ENCODE peak calls at places on chromosomes 13 and 19, in ten cellular contexts. P, K, A, Y, E, J, Q, D, C and F are unnamed samples.

GRCh38 chr19:51380379-51380778 is 7.4 kb downstream of the LIM2 start:
- DNase-seq in P (no peak), K (no peak), A (no peak), Y (no peak), E (no peak), J (no peak), Q (no peak), D (no peak), C (no peak), F (no peak)

GRCh38 chr19:47511681-47512080 is 3.2 kb downstream of the NAPA start:
- DNase-seq in P (no peak), K (no peak), A (no peak), Y (peak; percentile 39), E (peak; percentile 35), J (no peak), Q (no peak), D (no peak), C (no peak), F (no peak)

GRCh38 chr13:34156841-34157365 is 339.0 kb downstream of the RFC3 start:
- DNase-seq in P (no peak), K (peak; percentile 91), A (no peak), Y (peak; percentile 75), E (peak; percentile 88), J (no peak), Q (peak; percentile 69), D (peak; percentile 89), C (no peak), F (peak; percentile 2)

GRCh38 chr19:16957151-16957662 is 68.4 kb downstream of the F2RL3 start:
- DNase-seq in P (no peak), K (no peak), A (no peak), Y (peak; percentile 17), E (no peak), J (peak; percentile 72), Q (no peak), D (no peak), C (no peak), F (no peak)

GRCh38 chr19:7326105-7326877 is 22.4 kb upstream of the ARHGEF18 start:
- DNase-seq in P (no peak), K (no peak), A (no peak), Y (peak; percentile 93), E (no peak), J (no peak), Q (no peak), D (peak; percentile 32), C (no peak), F (no peak)

GRCh38 chr13:41550239-41550638 is 92.9 kb downstream of the RGCC start:
- DNase-seq in P (no peak), K (no peak), A (no peak), Y (no peak), E (no peak), J (no peak), Q (no peak), D (no peak), C (no peak), F (no peak)

GRCh38 chr19:53424968-53425597 is 6.7 kb upstream of the ZNF761 start:
- DNase-seq in P (peak; percentile 93), K (peak; percentile 85), A (peak; percentile 47), Y (peak; percentile 91), E (peak; percentile 78), J (peak; percentile 86), Q (peak; percentile 16), D (peak; percentile 82), C (no peak), F (peak; percentile 53)

GRCh38 chr13:40626566-40626965 is 39.9 kb downstream of the FOXO1 start:
- DNase-seq in P (peak; percentile 68), K (no peak), A (no peak), Y (no peak), E (no peak), J (no peak), Q (no peak), D (no peak), C (no peak), F (no peak)

GRCh38 chr13:113220877-113221276 is 11.5 kb downstream of the CUL4A start:
- DNase-seq in P (no peak), K (no peak), A (no peak), Y (peak; percentile 64), E (no peak), J (no peak), Q (no peak), D (no peak), C (no peak), F (no peak)

GRCh38 chr13:104204177-104204576 is 1138.0 kb upstream of the SLC10A2 start:
- DNase-seq in P (no peak), K (no peak), A (no peak), Y (no peak), E (no peak), J (no peak), Q (no peak), D (no peak), C (no peak), F (no peak)

GRCh38 chr13:24341439-24341838 is 32.1 kb downstream of the C1QTNF9 start:
- DNase-seq in P (peak; percentile 50), K (no peak), A (no peak), Y (no peak), E (no peak), J (no peak), Q (no peak), D (no peak), C (no peak), F (no peak)

DNA sequence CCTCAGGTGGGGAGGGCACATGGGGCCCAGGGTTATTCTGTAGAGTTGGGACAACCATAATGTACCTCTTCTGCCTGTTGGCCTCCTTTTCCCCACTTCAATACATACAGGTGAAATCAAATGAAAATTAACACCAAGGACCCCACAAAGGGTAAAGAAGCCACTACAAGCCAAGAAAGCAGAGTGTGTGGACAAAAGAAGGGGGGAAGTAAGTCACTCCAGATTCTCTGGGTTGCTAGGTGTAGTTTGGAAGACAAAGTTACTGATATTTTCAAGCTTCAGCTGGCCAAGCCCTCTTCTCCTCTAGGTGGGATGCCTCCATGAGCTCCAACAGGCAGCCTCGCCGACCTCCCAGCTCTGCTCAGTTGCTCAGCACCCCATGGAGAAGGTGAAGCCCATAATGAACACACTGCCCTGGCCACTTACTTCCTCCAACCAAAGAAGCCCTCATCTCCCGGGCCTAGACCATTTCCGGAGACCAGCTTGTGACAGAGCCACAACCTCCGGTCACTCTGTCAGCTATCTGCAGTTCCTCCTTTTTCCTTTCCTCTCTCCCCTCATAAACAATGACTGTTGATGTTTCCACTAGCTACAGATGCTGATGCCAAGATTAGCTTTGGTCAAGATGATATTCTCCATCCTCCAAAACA is 66.8 kb upstream of the MED4 start:
- DNase-seq in P (no peak), K (peak; percentile 57), A (no peak), Y (no peak), E (no peak), J (peak; percentile 80), Q (peak; percentile 30), D (peak; percentile 80), C (no peak), F (peak; percentile 28)
- H3K27ac ChIP-seq in P (peak overlapping the region; percentile 58), K (no peak overlapping the region), A (no peak overlapping the region), Y (no peak overlapping the region), E (no peak overlapping the region), J (peak overlapping the region; percentile 92), Q (peak overlapping the region; percentile 56), D (peak overlapping the region; percentile 53), C (peak overlapping the region; percentile 91), F (peak overlapping the region; percentile 75)

GRCh38 chr19:19167612-19168011 is 2.5 kb downstream of the MEF2B start:
- DNase-seq in P (no peak), K (no peak), A (no peak), Y (no peak), E (no peak), J (no peak), Q (no peak), D (no peak), C (no peak), F (no peak)
- H3K27ac ChIP-seq in P (no peak overlapping the region), K (no peak overlapping the region), A (no peak overlapping the region), Y (no peak overlapping the region), E (no peak overlapping the region), J (no peak overlapping the region), Q (no peak overlapping the region), D (no peak overlapping the region), C (no peak overlapping the region), F (no peak overlapping the region)

DNA sequence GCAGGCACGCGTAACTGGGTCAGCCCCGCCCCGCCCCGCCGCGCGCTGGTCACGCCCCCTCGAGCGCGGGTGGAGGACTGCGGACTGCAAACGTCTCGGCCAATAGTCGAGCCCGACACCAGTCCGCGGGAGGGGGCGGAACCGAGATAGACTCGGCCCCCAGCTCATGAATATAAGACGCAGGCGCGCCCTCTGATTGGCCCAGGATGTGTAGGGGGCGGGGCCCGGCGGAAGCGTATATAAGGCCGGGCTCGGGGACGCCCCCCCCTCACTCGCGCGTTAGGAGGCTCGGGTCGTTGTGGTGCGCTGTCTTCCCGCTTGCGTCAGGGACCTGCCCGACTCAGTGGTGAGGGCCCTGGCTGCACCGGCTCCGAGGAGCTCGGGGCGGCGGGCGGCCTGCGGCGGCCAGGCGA is at the start of gene CIRBP:
- DNase-seq in P (peak; percentile 100), K (peak; percentile 100), A (peak; percentile 99), Y (peak; percentile 100), E (peak; percentile 100), J (peak; percentile 100), Q (peak; percentile 100), D (peak; percentile 100), C (peak; percentile 99), F (peak; percentile 100)
- H3K27ac ChIP-seq in P (peak within 1 kb of the TSS; percentile 100), K (peak within 1 kb of the TSS; percentile 93), A (peak within 1 kb of the TSS; percentile 90), Y (peak within 1 kb of the TSS; percentile 96), E (peak within 1 kb of the TSS; percentile 100), J (peak within 1 kb of the TSS; percentile 100), Q (peak within 1 kb of the TSS; percentile 94), D (peak within 1 kb of the TSS; percentile 100), C (peak within 1 kb of the TSS; percentile 98), F (peak within 1 kb of the TSS; percentile 93)

GRCh38 chr13:76723551-76724232 is 162.5 kb downstream of the KCTD12 start:
- DNase-seq in P (no peak), K (peak; percentile 49), A (no peak), Y (peak; percentile 67), E (no peak), J (no peak), Q (no peak), D (no peak), C (no peak), F (no peak)
- H3K27ac ChIP-seq in P (no peak overlapping the region), K (no peak overlapping the region), A (no peak overlapping the region), Y (no peak overlapping the region), E (no peak overlapping the region), J (peak overlapping the region; percentile 49), Q (no peak overlapping the region), D (peak overlapping the region; percentile 1), C (no peak overlapping the region), F (no peak overlapping the region)

GRCh38 chr19:43747557-43748204 is 7.1 kb downstream of the SMG9 start:
- DNase-seq in P (no peak), K (no peak), A (no peak), Y (no peak), E (no peak), J (no peak), Q (no peak), D (no peak), C (no peak), F (no peak)
- H3K27ac ChIP-seq in P (no peak overlapping the region), K (no peak overlapping the region), A (no peak overlapping the region), Y (no peak overlapping the region), E (no peak overlapping the region), J (no peak overlapping the region), Q (no peak overlapping the region), D (no peak overlapping the region), C (no peak overlapping the region), F (no peak overlapping the region)

GRCh38 chr13:73215807-73216206 is 157.0 kb downstream of the KLF5 start:
- DNase-seq in P (no peak), K (no peak), A (no peak), Y (no peak), E (no peak), J (no peak), Q (no peak), D (no peak), C (no peak), F (no peak)
- H3K27ac ChIP-seq in P (no peak overlapping the region), K (no peak overlapping the region), A (no peak overlapping the region), Y (no peak overlapping the region), E (no peak overlapping the region), J (no peak overlapping the region), Q (no peak overlapping the region), D (no peak overlapping the region), C (no peak overlapping the region), F (no peak overlapping the region)

GRCh38 chr19:15550847-15551182 is 42.5 kb downstream of the CYP4F22 start:
- DNase-seq in P (no peak), K (no peak), A (no peak), Y (peak; percentile 59), E (no peak), J (no peak), Q (no peak), D (no peak), C (no peak), F (no peak)
- H3K27ac ChIP-seq in P (no peak overlapping the region), K (no peak overlapping the region), A (peak overlapping the region; percentile 17), Y (no peak overlapping the region), E (no peak overlapping the region), J (no peak overlapping the region), Q (no peak overlapping the region), D (no peak overlapping the region), C (no peak overlapping the region), F (no peak overlapping the region)